ENCODE peak calls at places on chromosome 15, in ten cellular contexts. X is NCI-H2081; F is SJSA1; B is hypothalamus; K is cerebellar cortex; V is AG04450; N is activated T-helper 9 cell treated with anti-CD3 and anti-CD28 coated beads, Interleukin-2, amount 50 U/mL, for 16 hours; R is sciatic nerve; C is frontal cortex; G is T-helper 22 cell. D is an unnamed sample.

GRCh38 chr15:93870583-93870982 is 360.8 kb upstream of the MCTP2 start:
- DNase-seq in R (peak), N (no peak), B (no peak), C (no peak), F (no peak), V (no peak), K (no peak), G (no peak), X (no peak), D (no peak)

GRCh38 chr15:49137861-49138260 is 17.5 kb downstream of the COPS2 start:
- DNase-seq in G (no peak), K (no peak), X (no peak), F (peak), B (no peak), R (no peak), N (no peak), C (no peak), V (no peak), D (no peak)

GRCh38 chr15:88932271-88932874 is 19.2 kb upstream of the MFGE8 start:
- DNase-seq in C (peak), V (no peak), N (no peak), K (no peak), R (no peak), F (no peak), X (no peak), G (no peak), B (peak), D (no peak)

GRCh38 chr15:95596487-95596886 is 734.0 kb upstream of the NR2F2 start:
- DNase-seq in F (no peak), B (no peak), V (no peak), K (no peak), R (peak), X (no peak), N (no peak), C (no peak), G (no peak), D (no peak)

GRCh38 chr15:73935547-73935946 is 9.3 kb downstream of the LOXL1 start:
- DNase-seq in N (no peak), V (no peak), R (no peak), X (no peak), B (no peak), K (no peak), G (no peak), C (no peak), F (no peak), D (no peak)

GRCh38 chr15:83947156-83947555 is 288.4 kb upstream of the GOLGA6L4 start:
- DNase-seq in V (no peak), X (no peak), N (no peak), B (peak), R (no peak), C (no peak), K (no peak), G (no peak), F (no peak), D (no peak)

GRCh38 chr15:74382004-74382816 is 14.8 kb upstream of the CYP11A1 start:
- DNase-seq in R (peak), B (peak), N (peak), F (peak), K (peak), G (peak), X (peak), C (peak), V (no peak), D (peak)

GRCh38 chr15:68304611-68305337 is 27.2 kb downstream of the FEM1B start:
- DNase-seq in N (no peak), V (no peak), F (no peak), R (no peak), G (no peak), X (no peak), K (peak), B (no peak), C (no peak), D (no peak)

GRCh38 chr15:64985382-64986033 is 4.2 kb downstream of the SPG21 start:
- DNase-seq in C (no peak), B (no peak), R (no peak), V (no peak), G (no peak), K (no peak), N (no peak), F (no peak), X (no peak), D (no peak)

GRCh38 chr15:90336705-90337141 is 15.4 kb upstream of the ZNF774 start:
- DNase-seq in R (no peak), V (no peak), F (peak), G (no peak), X (no peak), B (no peak), K (no peak), N (no peak), C (no peak), D (no peak)

GRCh38 chr15:87401986-87402385 is 854.6 kb downstream of the NTRK3 start:
- DNase-seq in X (no peak), G (no peak), N (no peak), V (no peak), F (no peak), B (no peak), C (no peak), R (no peak), K (no peak), D (no peak)

GRCh38 chr15:63264685-63265302 is 12.6 kb upstream of the APH1B start:
- DNase-seq in B (no peak), V (peak), R (no peak), C (no peak), N (no peak), K (no peak), F (no peak), X (no peak), G (no peak), D (no peak)

GRCh38 chr15:98611031-98611430 is 37.3 kb upstream of the IGF1R start:
- DNase-seq in F (no peak), K (no peak), V (no peak), X (no peak), B (no peak), G (no peak), R (no peak), C (no peak), N (no peak), D (no peak)

GRCh38 chr15:25477816-25478215 is 39.0 kb upstream of the UBE3A start:
- DNase-seq in V (no peak), B (no peak), C (no peak), F (no peak), N (no peak), G (no peak), K (no peak), R (no peak), X (no peak), D (no peak)

GRCh38 chr15:76339302-76340197 is 3.0 kb downstream of the ISL2 start:
- DNase-seq in V (no peak), F (peak), R (no peak), G (no peak), N (no peak), K (no peak), X (no peak), C (peak), B (no peak), D (no peak)

GRCh38 chr15:52234596-52235541 is 43.7 kb upstream of the GNB5 start:
- DNase-seq in N (no peak), C (no peak), F (no peak), R (no peak), X (no peak), K (no peak), V (no peak), B (no peak), G (no peak), D (no peak)

GRCh38 chr15:72838311-72838731 is 54.8 kb upstream of the ADPGK start:
- DNase-seq in X (no peak), K (no peak), N (no peak), V (no peak), B (no peak), F (no peak), C (no peak), R (no peak), G (no peak), D (no peak)

GRCh38 chr15:65083262-65083701 is 6.7 kb downstream of the KBTBD13 start:
- DNase-seq in V (peak), C (peak), K (peak), G (no peak), R (no peak), F (peak), X (no peak), N (no peak), B (peak), D (peak)

GRCh38 chr15:33913459-33913858 is 54.8 kb upstream of the CHRM5 start:
- DNase-seq in N (no peak), K (no peak), B (no peak), X (no peak), G (no peak), V (no peak), R (no peak), F (no peak), C (no peak), D (no peak)

GRCh38 chr15:87579537-87579936 is 677.0 kb downstream of the NTRK3 start:
- DNase-seq in C (no peak), X (no peak), R (no peak), B (no peak), V (no peak), N (no peak), F (peak), G (no peak), K (no peak), D (no peak)

GRCh38 chr15:36887214-36888017 is 212.9 kb downstream of the MEIS2 start:
- DNase-seq in B (no peak), K (no peak), G (no peak), C (no peak), R (no peak), X (no peak), V (no peak), F (no peak), N (no peak), D (no peak)

GRCh38 chr15:59140422-59141226 is 35.7 kb downstream of the CCNB2 start:
- DNase-seq in V (no peak), R (no peak), X (no peak), G (no peak), B (no peak), F (no peak), N (no peak), K (no peak), C (no peak), D (no peak)

GRCh38 chr15:66195621-66196230 is 57.8 kb downstream of the MEGF11 start:
- DNase-seq in K (no peak), N (no peak), G (no peak), V (no peak), B (no peak), F (no peak), R (no peak), X (no peak), C (no peak), D (no peak)

GRCh38 chr15:96561593-96561992 is 231.1 kb downstream of the NR2F2 start:
- DNase-seq in C (no peak), X (no peak), N (no peak), R (no peak), F (no peak), V (no peak), K (no peak), B (no peak), G (no peak), D (no peak)

GRCh38 chr15:35000511-35000910 is 12.4 kb upstream of the ZNF770 start:
- DNase-seq in B (no peak), K (no peak), R (no peak), X (no peak), V (peak), G (no peak), C (no peak), N (no peak), F (no peak), D (no peak)

GRCh38 chr15:29612096-29612495 is 210.2 kb downstream of the TJP1 start:
- DNase-seq in C (no peak), K (no peak), N (no peak), F (peak), V (peak), X (no peak), B (no peak), R (no peak), G (no peak), D (no peak)

GRCh38 chr15:96273317-96274086 is 57.0 kb upstream of the NR2F2 start:
- DNase-seq in G (no peak), K (no peak), F (peak), R (no peak), N (no peak), C (no peak), V (peak), B (no peak), X (no peak), D (no peak)

GRCh38 chr15:41104234-41104633 is 11.8 kb downstream of the INO80 start:
- DNase-seq in G (no peak), R (no peak), N (no peak), X (no peak), F (no peak), V (peak), C (no peak), K (no peak), B (no peak), D (no peak)

GRCh38 chr15:39455502-39455991 is 125.3 kb upstream of the THBS1 start:
- DNase-seq in N (no peak), C (no peak), X (no peak), G (no peak), V (peak), B (no peak), R (no peak), K (no peak), F (peak), D (no peak)

GRCh38 chr15:73927003-73927475 is 777 bp downstream of the LOXL1 start:
- DNase-seq in K (no peak), N (peak), V (no peak), R (peak), F (no peak), G (peak), X (peak), B (no peak), C (peak), D (peak)

GRCh38 chr15:63417721-63418120 is 36.1 kb upstream of the CA12 start:
- DNase-seq in K (no peak), F (no peak), V (no peak), X (no peak), G (no peak), R (no peak), C (no peak), B (no peak), N (no peak), D (no peak)

GRCh38 chr15:96500491-96500890 is 170.0 kb downstream of the NR2F2 start:
- DNase-seq in R (no peak), V (no peak), B (no peak), K (no peak), N (no peak), C (no peak), F (no peak), G (no peak), X (no peak), D (no peak)